ENCODE peak calls at places on chromosome 1, in six cellular contexts. E is iris pigment epithelial cell, O is left kidney, M is transverse colon, V is NCI-H1694, K is foreskin fibroblast. Z is an unnamed sample.

GRCh38 chr1:21569820-21570527 is 60.8 kb downstream of the ALPL start:
- DNase-seq in M (no peak), V (no peak), O (peak), E (no peak), K (no peak), Z (no peak)

GRCh38 chr1:205225901-205226765 is 1.6 kb upstream of the TMCC2 start:
- DNase-seq in V (no peak), E (no peak), K (no peak), O (no peak), M (no peak), Z (no peak)

GRCh38 chr1:37861151-37861550 is 1.8 kb upstream of the MTF1 start:
- DNase-seq in E (no peak), K (peak), V (no peak), O (no peak), M (no peak), Z (peak)

GRCh38 chr1:73953186-73953585 is 244.8 kb downstream of the LRRIQ3 start:
- DNase-seq in O (no peak), V (peak), K (no peak), M (no peak), E (no peak), Z (no peak)

GRCh38 chr1:205449254-205449749 is 6.5 kb downstream of the BLACAT1 start:
- DNase-seq in E (no peak), V (no peak), O (no peak), K (no peak), M (no peak), Z (no peak)

GRCh38 chr1:192580351-192580962 is 4.9 kb downstream of the RGS1 start:
- DNase-seq in E (peak), K (peak), V (no peak), O (peak), M (peak), Z (peak)

GRCh38 chr1:219492676-219493075 is 120.2 kb downstream of the ZC3H11B start:
- DNase-seq in E (no peak), V (no peak), K (no peak), M (no peak), O (no peak), Z (no peak)

GRCh38 chr1:91697322-91698260 is 188.4 kb downstream of the TGFBR3 start:
- DNase-seq in O (peak), E (peak), M (no peak), K (peak), V (no peak), Z (no peak)

GRCh38 chr1:51518730-51519047 is 377 bp downstream of the EPS15 start:
- DNase-seq in E (peak), O (no peak), M (peak), V (no peak), K (no peak), Z (no peak)

GRCh38 chr1:152162826-152163463 is 3.9 kb upstream of the RPTN start:
- DNase-seq in K (peak), V (no peak), E (peak), M (no peak), O (no peak), Z (peak)

GRCh38 chr1:197066719-197067456 is at the start of gene F13B:
- DNase-seq in V (no peak), M (no peak), K (no peak), E (no peak), O (no peak), Z (peak)

GRCh38 chr1:223250632-223251015 is 107.6 kb upstream of the TLR5 start:
- DNase-seq in E (no peak), V (no peak), M (no peak), K (no peak), O (no peak), Z (no peak)